ENCODE peak calls at places on chromosome 20, in four cellular contexts. One of them, this sample, is unnamed.

GRCh38 chr20:1331801-1332453 is 3.0 kb upstream of the SDCBP2 start:
- DNase-seq in cardiac muscle cell: no peak
- DNase-seq in endothelial cell of umbilical vein: no peak
- DNase-seq in right lobe of liver: peak
- DNase-seq in this sample: no peak

GRCh38 chr20:62381202-62381797 is 5.6 kb upstream of the RPS21 start:
- DNase-seq in cardiac muscle cell: no peak
- DNase-seq in endothelial cell of umbilical vein: peak
- DNase-seq in right lobe of liver: no peak
- DNase-seq in this sample: no peak

GRCh38 chr20:6595704-6596103 is 171.8 kb upstream of the BMP2 start:
- DNase-seq in cardiac muscle cell: peak
- DNase-seq in endothelial cell of umbilical vein: peak
- DNase-seq in right lobe of liver: no peak
- DNase-seq in this sample: no peak

GRCh38 chr20:51738877-51739447 is 29.2 kb downstream of the ATP9A start:
- DNase-seq in cardiac muscle cell: no peak
- DNase-seq in endothelial cell of umbilical vein: no peak
- DNase-seq in right lobe of liver: no peak
- DNase-seq in this sample: no peak

GRCh38 chr20:25247100-25247665 is 702 bp upstream of the PYGB start:
- DNase-seq in cardiac muscle cell: peak
- DNase-seq in endothelial cell of umbilical vein: peak
- DNase-seq in right lobe of liver: peak
- DNase-seq in this sample: no peak

GRCh38 chr20:16036331-16036730 is 536.9 kb downstream of the KIF16B start:
- DNase-seq in cardiac muscle cell: no peak
- DNase-seq in endothelial cell of umbilical vein: no peak
- DNase-seq in right lobe of liver: no peak
- DNase-seq in this sample: no peak

GRCh38 chr20:40547492-40548129 is 141.4 kb downstream of the MAFB start:
- DNase-seq in cardiac muscle cell: no peak
- DNase-seq in endothelial cell of umbilical vein: peak
- DNase-seq in right lobe of liver: no peak
- DNase-seq in this sample: no peak

GRCh38 chr20:1800777-1801176 is 94.4 kb upstream of the SIRPA start:
- DNase-seq in cardiac muscle cell: peak
- DNase-seq in endothelial cell of umbilical vein: peak
- DNase-seq in right lobe of liver: no peak
- DNase-seq in this sample: no peak

GRCh38 chr20:35004749-35005462 is 49.2 kb downstream of the MYH7B start:
- DNase-seq in cardiac muscle cell: no peak
- DNase-seq in endothelial cell of umbilical vein: no peak
- DNase-seq in right lobe of liver: peak
- DNase-seq in this sample: no peak

GRCh38 chr20:622161-622560 is 12.1 kb upstream of the TCF15 start:
- DNase-seq in cardiac muscle cell: no peak
- DNase-seq in endothelial cell of umbilical vein: no peak
- DNase-seq in right lobe of liver: no peak
- DNase-seq in this sample: no peak

GRCh38 chr20:1119128-1119505 is 715 bp downstream of the PSMF1 start:
- DNase-seq in cardiac muscle cell: no peak
- DNase-seq in endothelial cell of umbilical vein: peak
- DNase-seq in right lobe of liver: peak
- DNase-seq in this sample: no peak

GRCh38 chr20:50189681-50190250 is 864 bp upstream of the CEBPB start:
- DNase-seq in cardiac muscle cell: no peak
- DNase-seq in endothelial cell of umbilical vein: no peak
- DNase-seq in right lobe of liver: peak
- DNase-seq in this sample: no peak

GRCh38 chr20:41601742-41602141 is 16.4 kb downstream of the CHD6 start:
- DNase-seq in cardiac muscle cell: no peak
- DNase-seq in endothelial cell of umbilical vein: no peak
- DNase-seq in right lobe of liver: no peak
- DNase-seq in this sample: no peak

GRCh38 chr20:31698803-31699718 is 23.6 kb downstream of the BCL2L1 start:
- DNase-seq in cardiac muscle cell: no peak
- DNase-seq in endothelial cell of umbilical vein: peak
- DNase-seq in right lobe of liver: no peak
- DNase-seq in this sample: no peak

GRCh38 chr20:16187956-16188616 is 385.2 kb downstream of the KIF16B start:
- DNase-seq in cardiac muscle cell: no peak
- DNase-seq in endothelial cell of umbilical vein: no peak
- DNase-seq in right lobe of liver: no peak
- DNase-seq in this sample: no peak

GRCh38 chr20:62122659-62123449 is 579 bp downstream of the LSM14B start:
- DNase-seq in cardiac muscle cell: peak
- DNase-seq in endothelial cell of umbilical vein: peak
- DNase-seq in right lobe of liver: peak
- DNase-seq in this sample: peak

GRCh38 chr20:57166568-57167291 is 99.7 kb downstream of the BMP7 start:
- DNase-seq in cardiac muscle cell: no peak
- DNase-seq in endothelial cell of umbilical vein: no peak
- DNase-seq in right lobe of liver: no peak
- DNase-seq in this sample: no peak

GRCh38 chr20:4076671-4077070 is 61.3 kb upstream of the RNF24 start:
- DNase-seq in cardiac muscle cell: no peak
- DNase-seq in endothelial cell of umbilical vein: peak
- DNase-seq in right lobe of liver: no peak
- DNase-seq in this sample: no peak

GRCh38 chr20:59377046-59377445 is 76.6 kb downstream of the EDN3 start:
- DNase-seq in cardiac muscle cell: no peak
- DNase-seq in endothelial cell of umbilical vein: no peak
- DNase-seq in right lobe of liver: no peak
- DNase-seq in this sample: no peak
- TF ChIP-seq CTCF in cardiac muscle cell: no peak
- TF ChIP-seq CTCF in endothelial cell of umbilical vein: no peak
- TF ChIP-seq CTCF in right lobe of liver: no peak
- TF ChIP-seq CTCF in this sample: no peak

GRCh38 chr20:8401491-8401890 is 269.4 kb downstream of the PLCB1 start:
- DNase-seq in cardiac muscle cell: no peak
- DNase-seq in endothelial cell of umbilical vein: no peak
- DNase-seq in right lobe of liver: no peak
- DNase-seq in this sample: no peak

GRCh38 chr20:8394308-8394945 is 262.4 kb downstream of the PLCB1 start:
- DNase-seq in cardiac muscle cell: no peak
- DNase-seq in endothelial cell of umbilical vein: no peak
- DNase-seq in right lobe of liver: no peak
- DNase-seq in this sample: no peak

GRCh38 chr20:8400461-8400860 is 268.4 kb downstream of the PLCB1 start:
- DNase-seq in cardiac muscle cell: no peak
- DNase-seq in endothelial cell of umbilical vein: no peak
- DNase-seq in right lobe of liver: no peak
- DNase-seq in this sample: no peak

GRCh38 chr20:8399963-8400362 is 267.9 kb downstream of the PLCB1 start:
- DNase-seq in cardiac muscle cell: no peak
- DNase-seq in endothelial cell of umbilical vein: no peak
- DNase-seq in right lobe of liver: no peak
- DNase-seq in this sample: no peak

GRCh38 chr20:8398289-8399051 is 266.4 kb downstream of the PLCB1 start:
- DNase-seq in cardiac muscle cell: no peak
- DNase-seq in endothelial cell of umbilical vein: no peak
- DNase-seq in right lobe of liver: no peak
- DNase-seq in this sample: no peak
- TF ChIP-seq CTCF in cardiac muscle cell: peak
- TF ChIP-seq CTCF in endothelial cell of umbilical vein: no peak
- TF ChIP-seq CTCF in right lobe of liver: no peak
- TF ChIP-seq CTCF in this sample: no peak

GRCh38 chr20:46699651-46700359 is 9.6 kb upstream of the SLC2A10 start:
- DNase-seq in cardiac muscle cell: no peak
- DNase-seq in endothelial cell of umbilical vein: peak
- DNase-seq in right lobe of liver: no peak
- DNase-seq in this sample: no peak
- TF ChIP-seq CTCF in cardiac muscle cell: peak
- TF ChIP-seq CTCF in endothelial cell of umbilical vein: peak
- TF ChIP-seq CTCF in right lobe of liver: peak
- TF ChIP-seq CTCF in this sample: no peak

GRCh38 chr20:48920527-48921167 is 864 bp upstream of the ARFGEF2 start:
- DNase-seq in cardiac muscle cell: no peak
- DNase-seq in endothelial cell of umbilical vein: no peak
- DNase-seq in right lobe of liver: no peak
- DNase-seq in this sample: no peak

GRCh38 chr20:48923149-48923718 is 1.7 kb downstream of the ARFGEF2 start:
- DNase-seq in cardiac muscle cell: no peak
- DNase-seq in endothelial cell of umbilical vein: peak
- DNase-seq in right lobe of liver: no peak
- DNase-seq in this sample: no peak

GRCh38 chr20:48919882-48920526 is 1.5 kb upstream of the ARFGEF2 start:
- DNase-seq in cardiac muscle cell: no peak
- DNase-seq in endothelial cell of umbilical vein: no peak
- DNase-seq in right lobe of liver: no peak
- DNase-seq in this sample: no peak

GRCh38 chr20:48921168-48921882 is at the start of gene ARFGEF2:
- DNase-seq in cardiac muscle cell: peak
- DNase-seq in endothelial cell of umbilical vein: peak
- DNase-seq in right lobe of liver: peak
- DNase-seq in this sample: peak

GRCh38 chr20:48921883-48922867 is 664 bp downstream of the ARFGEF2 start:
- DNase-seq in cardiac muscle cell: peak
- DNase-seq in endothelial cell of umbilical vein: peak
- DNase-seq in right lobe of liver: peak
- DNase-seq in this sample: no peak
- TF ChIP-seq CTCF in cardiac muscle cell: no peak
- TF ChIP-seq CTCF in endothelial cell of umbilical vein: no peak
- TF ChIP-seq CTCF in right lobe of liver: no peak
- TF ChIP-seq CTCF in this sample: no peak

GRCh38 chr20:17822540-17823155 is 122.9 kb downstream of the BANF2 start:
- DNase-seq in cardiac muscle cell: no peak
- DNase-seq in endothelial cell of umbilical vein: no peak
- DNase-seq in right lobe of liver: no peak
- DNase-seq in this sample: no peak

GRCh38 chr20:17816804-17817590 is 117.2 kb downstream of the BANF2 start:
- DNase-seq in cardiac muscle cell: no peak
- DNase-seq in endothelial cell of umbilical vein: no peak
- DNase-seq in right lobe of liver: no peak
- DNase-seq in this sample: no peak

GRCh38 chr20:17822039-17822438 is 122.3 kb downstream of the BANF2 start:
- DNase-seq in cardiac muscle cell: no peak
- DNase-seq in endothelial cell of umbilical vein: no peak
- DNase-seq in right lobe of liver: peak
- DNase-seq in this sample: no peak

GRCh38 chr20:17819395-17820093 is 119.8 kb downstream of the BANF2 start:
- DNase-seq in cardiac muscle cell: no peak
- DNase-seq in endothelial cell of umbilical vein: no peak
- DNase-seq in right lobe of liver: no peak
- DNase-seq in this sample: no peak

DNA sequence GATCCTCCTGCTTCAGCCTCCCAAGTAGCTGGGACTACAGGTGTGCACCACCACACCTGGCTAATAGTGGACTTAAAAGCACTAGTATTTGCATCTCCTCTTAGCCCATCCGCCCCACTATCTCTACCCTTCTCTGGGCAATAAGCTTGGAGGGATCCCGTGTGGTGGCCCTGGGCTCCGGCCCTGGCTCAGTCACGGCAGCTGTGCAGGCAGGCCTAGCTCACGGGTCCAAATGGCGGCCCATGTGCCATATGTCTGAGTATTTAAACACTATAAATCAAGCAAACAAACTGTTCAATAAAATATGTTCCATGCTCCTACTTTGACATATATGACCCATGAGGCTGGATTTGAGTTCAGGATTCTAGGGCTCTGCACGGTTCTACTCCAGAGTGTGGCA is 118.4 kb downstream of the BANF2 start:
- DNase-seq in cardiac muscle cell: no peak
- DNase-seq in endothelial cell of umbilical vein: no peak
- DNase-seq in right lobe of liver: no peak
- DNase-seq in this sample: no peak
- TF ChIP-seq CTCF in cardiac muscle cell: no peak
- TF ChIP-seq CTCF in endothelial cell of umbilical vein: no peak
- TF ChIP-seq CTCF in right lobe of liver: no peak
- TF ChIP-seq CTCF in this sample: no peak

GRCh38 chr20:45545754-45546453 is 1.3 kb downstream of the EPPIN start:
- DNase-seq in cardiac muscle cell: peak
- DNase-seq in endothelial cell of umbilical vein: no peak
- DNase-seq in right lobe of liver: no peak
- DNase-seq in this sample: no peak
- TF ChIP-seq CTCF in cardiac muscle cell: peak
- TF ChIP-seq CTCF in endothelial cell of umbilical vein: no peak
- TF ChIP-seq CTCF in right lobe of liver: peak
- TF ChIP-seq CTCF in this sample: no peak

GRCh38 chr20:7976015-7976414 is 35.8 kb upstream of the HAO1 start:
- DNase-seq in cardiac muscle cell: no peak
- DNase-seq in endothelial cell of umbilical vein: no peak
- DNase-seq in right lobe of liver: no peak
- DNase-seq in this sample: no peak

GRCh38 chr20:7984192-7984591 is 35.4 kb downstream of the TMX4 start:
- DNase-seq in cardiac muscle cell: no peak
- DNase-seq in endothelial cell of umbilical vein: no peak
- DNase-seq in right lobe of liver: no peak
- DNase-seq in this sample: no peak

GRCh38 chr20:7985916-7986315 is 33.6 kb downstream of the TMX4 start:
- DNase-seq in cardiac muscle cell: no peak
- DNase-seq in endothelial cell of umbilical vein: no peak
- DNase-seq in right lobe of liver: no peak
- DNase-seq in this sample: no peak

GRCh38 chr20:7981374-7981773 is 38.2 kb downstream of the TMX4 start:
- DNase-seq in cardiac muscle cell: no peak
- DNase-seq in endothelial cell of umbilical vein: no peak
- DNase-seq in right lobe of liver: no peak
- DNase-seq in this sample: no peak

GRCh38 chr20:7980332-7981046 is 39.1 kb downstream of the TMX4 start:
- DNase-seq in cardiac muscle cell: peak
- DNase-seq in endothelial cell of umbilical vein: peak
- DNase-seq in right lobe of liver: no peak
- DNase-seq in this sample: no peak
- TF ChIP-seq CTCF in cardiac muscle cell: peak
- TF ChIP-seq CTCF in endothelial cell of umbilical vein: peak
- TF ChIP-seq CTCF in right lobe of liver: peak
- TF ChIP-seq CTCF in this sample: peak

DNA sequence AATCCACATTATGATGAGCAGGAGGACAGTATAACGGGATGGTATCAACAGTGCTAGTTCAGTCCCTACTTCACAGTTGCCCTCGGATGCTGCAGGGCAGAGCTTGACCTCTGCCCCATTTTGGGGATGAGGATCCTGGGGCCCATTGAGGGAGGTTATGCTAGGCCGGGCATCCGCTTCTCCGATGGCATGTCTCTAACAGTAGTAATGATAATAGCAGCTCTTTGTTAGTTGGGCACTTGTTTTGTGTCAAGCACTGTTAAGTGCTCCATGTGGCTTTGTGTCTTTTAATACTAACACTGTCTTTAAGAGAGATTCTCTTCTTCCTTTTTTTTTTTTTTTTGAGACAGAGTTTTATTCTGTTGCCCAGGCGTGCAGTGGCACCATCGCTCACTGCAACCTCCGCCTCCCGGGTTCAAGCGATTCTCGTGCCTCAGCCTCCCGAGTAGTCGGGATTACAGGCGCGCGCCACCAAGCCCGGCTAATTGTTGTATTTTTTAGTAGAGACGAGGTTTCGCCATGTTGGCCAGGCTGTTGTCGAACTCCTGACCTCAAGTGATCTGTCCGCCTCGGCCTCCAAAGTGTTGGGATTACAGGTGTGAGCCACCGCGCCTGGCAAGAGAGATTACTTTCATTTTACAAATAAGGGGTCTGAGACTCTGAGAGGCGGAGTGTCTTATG is 1.1 kb downstream of the MAPRE1 start:
- DNase-seq in cardiac muscle cell: no peak
- DNase-seq in endothelial cell of umbilical vein: no peak
- DNase-seq in right lobe of liver: no peak
- DNase-seq in this sample: no peak
- TF ChIP-seq CTCF in cardiac muscle cell: no peak
- TF ChIP-seq CTCF in endothelial cell of umbilical vein: no peak
- TF ChIP-seq CTCF in right lobe of liver: no peak
- TF ChIP-seq CTCF in this sample: no peak